ENCODE peak calls at places on chromosomes 1 and 21, in four cellular contexts. H is CD8-positive, alpha-beta memory T cell; I is right lobe of liver; K is effector memory CD4-positive, alpha-beta T cell. U is an unnamed sample.

GRCh38 chr1:227170361-227171166 is 147.7 kb downstream of the CDC42BPA start:
- DNase-seq in I (no peak), K (no peak), H (no peak), U (no peak)

GRCh38 chr1:52726265-52727113 is at the start of gene ZYG11B:
- DNase-seq in H (peak; percentile 88), K (peak; percentile 89), I (peak; percentile 93), U (peak; percentile 82)

GRCh38 chr21:40938078-40938477 is 91.1 kb upstream of the DSCAM start:
- DNase-seq in I (no peak), H (no peak), K (no peak), U (no peak)

GRCh38 chr1:54356680-54357147 is 49.5 kb downstream of the SSBP3 start:
- DNase-seq in I (no peak), K (no peak), H (no peak), U (no peak)

GRCh38 chr21:42232176-42232825 is 13.4 kb downstream of the ABCG1 start:
- DNase-seq in I (no peak), K (no peak), H (no peak), U (no peak)

GRCh38 chr1:43796111-43796581 is 88.8 kb downstream of the ST3GAL3 start:
- DNase-seq in K (no peak), H (no peak), I (no peak), U (no peak)

GRCh38 chr1:232142403-232143314 is 487.3 kb downstream of the SIPA1L2 start:
- DNase-seq in H (no peak), K (no peak), I (no peak), U (peak; percentile 71)

GRCh38 chr1:8495928-8496401 is 178.1 kb downstream of the SLC45A1 start:
- DNase-seq in K (no peak), H (no peak), I (no peak), U (no peak)

GRCh38 chr1:64525116-64525686 is 55.3 kb downstream of the CACHD1 start:
- DNase-seq in H (no peak), K (no peak), I (no peak), U (no peak)

GRCh38 chr1:153833171-153833570 is 58.0 kb downstream of the SLC27A3 start:
- DNase-seq in K (no peak), H (no peak), I (no peak), U (no peak)

GRCh38 chr1:58162952-58163550 is 383.5 kb downstream of the OMA1 start:
- DNase-seq in K (no peak), H (no peak), I (no peak), U (no peak)

GRCh38 chr1:10814312-10814711 is 17.9 kb upstream of the CASZ1 start:
- DNase-seq in I (peak; percentile 25), H (no peak), K (no peak), U (no peak)

GRCh38 chr1:162285149-162285561 is 91.5 kb downstream of the SPATA46 start:
- DNase-seq in H (no peak), K (no peak), I (peak; percentile 68), U (no peak)

GRCh38 chr1:151868404-151868980 is 15.0 kb upstream of the THEM5 start:
- DNase-seq in K (no peak), I (no peak), H (no peak), U (no peak)

GRCh38 chr1:116346943-116347673 is 25.9 kb upstream of the ATP1A1 start:
- DNase-seq in I (no peak), H (no peak), K (no peak), U (no peak)

GRCh38 chr1:40844079-40844478 is 18.1 kb downstream of the CITED4 start:
- DNase-seq in I (no peak), K (no peak), H (no peak), U (no peak)

GRCh38 chr1:220335668-220336067 is 63.4 kb upstream of the RAB3GAP2 start:
- DNase-seq in H (no peak), I (no peak), K (no peak), U (no peak)

GRCh38 chr21:26982767-26983166 is 15.9 kb upstream of the ADAMTS5 start:
- DNase-seq in H (no peak), K (no peak), I (no peak), U (no peak)

GRCh38 chr21:41642399-41642798 is 124.5 kb downstream of the RIPK4 start:
- DNase-seq in I (peak; percentile 3), H (no peak), K (no peak), U (no peak)

GRCh38 chr1:231931846-231932454 is 305.4 kb downstream of the DISC1 start:
- DNase-seq in I (no peak), K (no peak), H (no peak), U (no peak)

GRCh38 chr1:227891955-227892871 is 55.5 kb downstream of the WNT9A start:
- DNase-seq in H (no peak), K (no peak), I (peak; percentile 39), U (peak; percentile 20)

GRCh38 chr1:152768847-152769533 is 6.0 kb upstream of the LCE1F start:
- DNase-seq in I (no peak), K (no peak), H (no peak), U (no peak)

GRCh38 chr1:224616761-224617409 is 768 bp downstream of the CNIH3 start:
- DNase-seq in H (no peak), K (no peak), I (no peak), U (no peak)

GRCh38 chr1:154329152-154329521 is 3.8 kb downstream of the ATP8B2 start:
- DNase-seq in I (no peak), H (no peak), K (no peak), U (no peak)

GRCh38 chr1:183970516-183971300 is 66.8 kb downstream of the COLGALT2 start:
- DNase-seq in H (no peak), K (no peak), I (no peak), U (no peak)

GRCh38 chr1:5917281-5917590 is 75.0 kb downstream of the NPHP4 start:
- DNase-seq in H (no peak), K (no peak), I (no peak), U (no peak)

GRCh38 chr1:117828206-117828605 is 101.2 kb downstream of the GDAP2 start:
- DNase-seq in I (peak; percentile 46), K (no peak), H (no peak), U (no peak)

GRCh38 chr1:91609571-91609970 is 108.9 kb downstream of the CDC7 start:
- DNase-seq in K (no peak), I (no peak), H (no peak), U (no peak)

GRCh38 chr1:237164406-237165352 is 122.7 kb downstream of the RYR2 start:
- DNase-seq in H (no peak), K (no peak), I (no peak), U (no peak)

GRCh38 chr21:41640756-41641509 is 125.9 kb downstream of the RIPK4 start:
- DNase-seq in I (peak; percentile 5), H (no peak), K (no peak), U (no peak)

GRCh38 chr1:6127587-6128163 is 52.4 kb downstream of the CHD5 start:
- DNase-seq in H (peak; percentile 57), K (peak; percentile 68), I (peak; percentile 77), U (peak; percentile 89)

GRCh38 chr1:240526321-240526720 is 85.6 kb downstream of the GREM2 start:
- DNase-seq in H (no peak), K (no peak), I (no peak), U (no peak)

GRCh38 chr1:78146137-78146822 is 100.5 kb downstream of the GIPC2 start:
- DNase-seq in H (no peak), K (no peak), I (no peak), U (no peak)

GRCh38 chr1:36115200-36115669 is 9.8 kb downstream of the COL8A2 start:
- DNase-seq in K (no peak), H (no peak), I (no peak), U (no peak)

GRCh38 chr1:94621392-94621791 is 79.8 kb upstream of the F3 start:
- DNase-seq in I (no peak), H (no peak), K (no peak), U (peak; percentile 95)
- H3K27ac ChIP-seq in I (no peak overlapping the region), H (no peak overlapping the region), K (no peak overlapping the region), U (peak overlapping the region; percentile 100)

GRCh38 chr1:26109229-26110164 is 2.1 kb upstream of the PDIK1L start:
- DNase-seq in I (no peak), H (no peak), K (no peak), U (no peak)
- H3K4me3 ChIP-seq in I (no peak overlapping the region), H (no peak overlapping the region), K (no peak overlapping the region), U (no peak overlapping the region)

GRCh38 chr1:89287182-89288050 is 14.8 kb upstream of the GBP5 start:
- DNase-seq in H (no peak), K (no peak), I (no peak), U (no peak)
- H3K27ac ChIP-seq in H (peak overlapping the region; percentile 49), K (peak overlapping the region; percentile 63), I (peak overlapping the region; percentile 41), U (no peak overlapping the region)

DNA sequence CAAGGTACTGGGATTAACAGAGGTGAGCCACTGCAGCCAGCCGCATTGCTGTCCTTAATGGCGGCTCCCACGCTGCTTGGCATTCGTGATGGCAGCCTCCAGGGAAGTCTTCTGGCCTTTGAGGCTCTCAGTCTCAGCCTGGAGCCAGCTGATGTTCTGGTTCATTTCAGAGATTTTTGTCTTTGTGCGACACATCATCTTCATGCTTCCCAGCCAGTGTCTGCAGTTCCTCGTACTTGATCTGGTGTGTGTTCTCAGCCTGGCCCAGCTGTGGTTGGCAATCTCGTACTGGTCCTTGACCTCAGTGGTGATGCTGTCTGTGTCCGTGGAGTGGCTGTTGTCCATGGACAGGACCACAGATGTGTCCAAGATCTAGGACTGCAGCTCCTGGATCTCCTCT is 11.7 kb downstream of the SNRPE start:
- DNase-seq in I (no peak), K (no peak), H (no peak), U (no peak)
- H3K4me3 ChIP-seq in I (no peak overlapping the region), K (no peak overlapping the region), H (no peak overlapping the region), U (no peak overlapping the region)

DNA sequence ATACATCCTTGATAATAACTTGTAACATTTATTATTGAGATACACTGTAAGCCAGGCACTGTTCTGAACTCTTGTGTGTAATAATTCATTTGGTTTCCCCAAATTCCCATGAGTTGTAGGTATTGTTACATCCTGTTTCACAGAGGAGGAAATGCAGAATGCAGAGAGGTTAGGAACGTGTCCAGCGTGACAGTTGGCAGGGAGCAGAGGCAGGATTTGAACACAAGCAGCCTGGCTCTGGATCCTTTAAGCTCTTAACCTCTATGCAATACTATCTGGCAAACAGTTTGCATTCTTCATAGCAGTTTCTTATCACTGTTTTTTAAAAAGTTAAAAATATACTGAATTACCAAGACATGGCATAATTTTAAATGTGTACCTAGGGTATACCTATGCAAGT is 30.5 kb downstream of the EEIG2 start:
- DNase-seq in K (no peak), H (no peak), I (no peak), U (no peak)
- H3K27ac ChIP-seq in K (peak overlapping the region; percentile 70), H (no peak overlapping the region), I (no peak overlapping the region), U (no peak overlapping the region)

U was measured in RWPE2.